ENCODE peak calls at places on chromosomes 2 and 18, in eight cellular contexts. One of them, this sample, is unnamed.

GRCh38 chr18:32373995-32374394 is 96.7 kb downstream of the GAREM1 start:
- DNase-seq in anterior cingulate cortex: no peak
- DNase-seq in K562: no peak
- DNase-seq in posterior cingulate gyrus: no peak
- DNase-seq in stimulated activated CD8-positive, alpha-beta memory T cell treated with anti-CD3 and anti-CD28 coated beads, Interleukin-15, amount 100 ng/mL, for 1 hour: no peak
- DNase-seq in type B pancreatic cell: no peak
- DNase-seq in heart right ventricle: peak; percentile 48
- DNase-seq in IMR-90: peak; percentile 52
- DNase-seq in this sample: no peak

GRCh38 chr2:166239548-166239947 is 111.7 kb upstream of the SCN1A start:
- DNase-seq in anterior cingulate cortex: no peak
- DNase-seq in K562: peak; percentile 37
- DNase-seq in posterior cingulate gyrus: no peak
- DNase-seq in stimulated activated CD8-positive, alpha-beta memory T cell treated with anti-CD3 and anti-CD28 coated beads, Interleukin-15, amount 100 ng/mL, for 1 hour: no peak
- DNase-seq in type B pancreatic cell: no peak
- DNase-seq in heart right ventricle: no peak
- DNase-seq in IMR-90: peak; percentile 96
- DNase-seq in this sample: no peak

GRCh38 chr2:33614190-33614589 is 15.1 kb upstream of the FAM98A start:
- DNase-seq in anterior cingulate cortex: no peak
- DNase-seq in K562: no peak
- DNase-seq in posterior cingulate gyrus: no peak
- DNase-seq in stimulated activated CD8-positive, alpha-beta memory T cell treated with anti-CD3 and anti-CD28 coated beads, Interleukin-15, amount 100 ng/mL, for 1 hour: no peak
- DNase-seq in type B pancreatic cell: no peak
- DNase-seq in heart right ventricle: no peak
- DNase-seq in IMR-90: no peak
- DNase-seq in this sample: no peak

GRCh38 chr2:217622205-217622621 is 380.6 kb downstream of the TNS1 start:
- DNase-seq in anterior cingulate cortex: no peak
- DNase-seq in K562: no peak
- DNase-seq in posterior cingulate gyrus: peak; percentile 72
- DNase-seq in stimulated activated CD8-positive, alpha-beta memory T cell treated with anti-CD3 and anti-CD28 coated beads, Interleukin-15, amount 100 ng/mL, for 1 hour: no peak
- DNase-seq in type B pancreatic cell: no peak
- DNase-seq in heart right ventricle: peak; percentile 56
- DNase-seq in IMR-90: peak; percentile 98
- DNase-seq in this sample: no peak

GRCh38 chr18:48743046-48743445 is 204.2 kb downstream of the CTIF start:
- DNase-seq in anterior cingulate cortex: peak; percentile 20
- DNase-seq in K562: no peak
- DNase-seq in posterior cingulate gyrus: peak; percentile 79
- DNase-seq in stimulated activated CD8-positive, alpha-beta memory T cell treated with anti-CD3 and anti-CD28 coated beads, Interleukin-15, amount 100 ng/mL, for 1 hour: no peak
- DNase-seq in type B pancreatic cell: no peak
- DNase-seq in heart right ventricle: peak; percentile 37
- DNase-seq in IMR-90: peak; percentile 71
- DNase-seq in this sample: no peak

GRCh38 chr2:219387284-219388126 is at the start of gene DNPEP:
- DNase-seq in anterior cingulate cortex: peak; percentile 99
- DNase-seq in K562: peak; percentile 95
- DNase-seq in posterior cingulate gyrus: peak; percentile 96
- DNase-seq in stimulated activated CD8-positive, alpha-beta memory T cell treated with anti-CD3 and anti-CD28 coated beads, Interleukin-15, amount 100 ng/mL, for 1 hour: peak; percentile 94
- DNase-seq in type B pancreatic cell: peak; percentile 98
- DNase-seq in heart right ventricle: peak; percentile 84
- DNase-seq in IMR-90: peak; percentile 89
- DNase-seq in this sample: peak; percentile 78

GRCh38 chr18:74631242-74632087 is 33.8 kb downstream of the ZNF407 start:
- DNase-seq in anterior cingulate cortex: no peak
- DNase-seq in K562: no peak
- DNase-seq in posterior cingulate gyrus: no peak
- DNase-seq in stimulated activated CD8-positive, alpha-beta memory T cell treated with anti-CD3 and anti-CD28 coated beads, Interleukin-15, amount 100 ng/mL, for 1 hour: no peak
- DNase-seq in type B pancreatic cell: no peak
- DNase-seq in heart right ventricle: no peak
- DNase-seq in IMR-90: peak; percentile 92
- DNase-seq in this sample: no peak

GRCh38 chr2:239195318-239195871 is 205.4 kb downstream of the HDAC4 start:
- DNase-seq in anterior cingulate cortex: peak; percentile 72
- DNase-seq in K562: no peak
- DNase-seq in posterior cingulate gyrus: peak; percentile 88
- DNase-seq in stimulated activated CD8-positive, alpha-beta memory T cell treated with anti-CD3 and anti-CD28 coated beads, Interleukin-15, amount 100 ng/mL, for 1 hour: no peak
- DNase-seq in type B pancreatic cell: peak; percentile 59
- DNase-seq in heart right ventricle: peak; percentile 2
- DNase-seq in IMR-90: no peak
- DNase-seq in this sample: no peak

GRCh38 chr18:70169747-70170146 is 35.7 kb downstream of the RTTN start:
- DNase-seq in anterior cingulate cortex: no peak
- DNase-seq in K562: no peak
- DNase-seq in posterior cingulate gyrus: no peak
- DNase-seq in stimulated activated CD8-positive, alpha-beta memory T cell treated with anti-CD3 and anti-CD28 coated beads, Interleukin-15, amount 100 ng/mL, for 1 hour: no peak
- DNase-seq in type B pancreatic cell: no peak
- DNase-seq in heart right ventricle: no peak
- DNase-seq in IMR-90: no peak
- DNase-seq in this sample: no peak

GRCh38 chr2:65612654-65613053 is 180.3 kb upstream of the SPRED2 start:
- DNase-seq in anterior cingulate cortex: no peak
- DNase-seq in K562: no peak
- DNase-seq in posterior cingulate gyrus: no peak
- DNase-seq in stimulated activated CD8-positive, alpha-beta memory T cell treated with anti-CD3 and anti-CD28 coated beads, Interleukin-15, amount 100 ng/mL, for 1 hour: no peak
- DNase-seq in type B pancreatic cell: no peak
- DNase-seq in heart right ventricle: no peak
- DNase-seq in IMR-90: no peak
- DNase-seq in this sample: no peak

GRCh38 chr2:149420053-149420963 is 89.9 kb downstream of the LYPD6 start:
- DNase-seq in anterior cingulate cortex: no peak
- DNase-seq in K562: no peak
- DNase-seq in posterior cingulate gyrus: no peak
- DNase-seq in stimulated activated CD8-positive, alpha-beta memory T cell treated with anti-CD3 and anti-CD28 coated beads, Interleukin-15, amount 100 ng/mL, for 1 hour: no peak
- DNase-seq in type B pancreatic cell: no peak
- DNase-seq in heart right ventricle: no peak
- DNase-seq in IMR-90: no peak
- DNase-seq in this sample: no peak

GRCh38 chr2:103773884-103774283 is 1012.1 kb downstream of the TMEM182 start:
- DNase-seq in anterior cingulate cortex: no peak
- DNase-seq in K562: no peak
- DNase-seq in posterior cingulate gyrus: no peak
- DNase-seq in stimulated activated CD8-positive, alpha-beta memory T cell treated with anti-CD3 and anti-CD28 coated beads, Interleukin-15, amount 100 ng/mL, for 1 hour: no peak
- DNase-seq in type B pancreatic cell: no peak
- DNase-seq in heart right ventricle: no peak
- DNase-seq in IMR-90: no peak
- DNase-seq in this sample: no peak

GRCh38 chr2:178220814-178221213 is 26.5 kb downstream of the OSBPL6 start:
- DNase-seq in anterior cingulate cortex: no peak
- DNase-seq in K562: no peak
- DNase-seq in posterior cingulate gyrus: no peak
- DNase-seq in stimulated activated CD8-positive, alpha-beta memory T cell treated with anti-CD3 and anti-CD28 coated beads, Interleukin-15, amount 100 ng/mL, for 1 hour: no peak
- DNase-seq in type B pancreatic cell: no peak
- DNase-seq in heart right ventricle: no peak
- DNase-seq in IMR-90: no peak
- DNase-seq in this sample: no peak

GRCh38 chr2:239932881-239933735 is 92.0 kb downstream of the NDUFA10 start:
- DNase-seq in anterior cingulate cortex: no peak
- DNase-seq in K562: no peak
- DNase-seq in posterior cingulate gyrus: peak; percentile 49
- DNase-seq in stimulated activated CD8-positive, alpha-beta memory T cell treated with anti-CD3 and anti-CD28 coated beads, Interleukin-15, amount 100 ng/mL, for 1 hour: no peak
- DNase-seq in type B pancreatic cell: peak; percentile 61
- DNase-seq in heart right ventricle: no peak
- DNase-seq in IMR-90: no peak
- DNase-seq in this sample: no peak

GRCh38 chr2:130808482-130809268 is 28.0 kb upstream of the ARHGEF4 start:
- DNase-seq in anterior cingulate cortex: no peak
- DNase-seq in K562: no peak
- DNase-seq in posterior cingulate gyrus: no peak
- DNase-seq in stimulated activated CD8-positive, alpha-beta memory T cell treated with anti-CD3 and anti-CD28 coated beads, Interleukin-15, amount 100 ng/mL, for 1 hour: no peak
- DNase-seq in type B pancreatic cell: no peak
- DNase-seq in heart right ventricle: no peak
- DNase-seq in IMR-90: no peak
- DNase-seq in this sample: no peak

GRCh38 chr18:45521777-45522176 is 93.5 kb upstream of the SLC14A2 start:
- DNase-seq in anterior cingulate cortex: no peak
- DNase-seq in K562: no peak
- DNase-seq in posterior cingulate gyrus: no peak
- DNase-seq in stimulated activated CD8-positive, alpha-beta memory T cell treated with anti-CD3 and anti-CD28 coated beads, Interleukin-15, amount 100 ng/mL, for 1 hour: no peak
- DNase-seq in type B pancreatic cell: no peak
- DNase-seq in heart right ventricle: no peak
- DNase-seq in IMR-90: peak; percentile 22
- DNase-seq in this sample: no peak

GRCh38 chr18:65761636-65762310 is 11.0 kb downstream of the CDH7 start:
- DNase-seq in anterior cingulate cortex: no peak
- DNase-seq in K562: no peak
- DNase-seq in posterior cingulate gyrus: no peak
- DNase-seq in stimulated activated CD8-positive, alpha-beta memory T cell treated with anti-CD3 and anti-CD28 coated beads, Interleukin-15, amount 100 ng/mL, for 1 hour: no peak
- DNase-seq in type B pancreatic cell: no peak
- DNase-seq in heart right ventricle: no peak
- DNase-seq in IMR-90: no peak
- DNase-seq in this sample: no peak

GRCh38 chr2:27152102-27152795 is 3.4 kb downstream of the TCF23 start:
- DNase-seq in anterior cingulate cortex: no peak
- DNase-seq in K562: peak; percentile 47
- DNase-seq in posterior cingulate gyrus: peak; percentile 24
- DNase-seq in stimulated activated CD8-positive, alpha-beta memory T cell treated with anti-CD3 and anti-CD28 coated beads, Interleukin-15, amount 100 ng/mL, for 1 hour: no peak
- DNase-seq in type B pancreatic cell: no peak
- DNase-seq in heart right ventricle: no peak
- DNase-seq in IMR-90: no peak
- DNase-seq in this sample: no peak

GRCh38 chr18:31587538-31587937 is 4.1 kb upstream of the TTR start:
- DNase-seq in anterior cingulate cortex: no peak
- DNase-seq in K562: no peak
- DNase-seq in posterior cingulate gyrus: no peak
- DNase-seq in stimulated activated CD8-positive, alpha-beta memory T cell treated with anti-CD3 and anti-CD28 coated beads, Interleukin-15, amount 100 ng/mL, for 1 hour: no peak
- DNase-seq in type B pancreatic cell: no peak
- DNase-seq in heart right ventricle: no peak
- DNase-seq in IMR-90: peak; percentile 1
- DNase-seq in this sample: no peak

GRCh38 chr2:201642086-201642578 is 1.2 kb downstream of the TMEM237 start:
- DNase-seq in anterior cingulate cortex: no peak
- DNase-seq in K562: no peak
- DNase-seq in posterior cingulate gyrus: no peak
- DNase-seq in stimulated activated CD8-positive, alpha-beta memory T cell treated with anti-CD3 and anti-CD28 coated beads, Interleukin-15, amount 100 ng/mL, for 1 hour: no peak
- DNase-seq in type B pancreatic cell: no peak
- DNase-seq in heart right ventricle: no peak
- DNase-seq in IMR-90: no peak
- DNase-seq in this sample: no peak

GRCh38 chr18:57809190-57809589 is 6.1 kb upstream of the ATP8B1 start:
- DNase-seq in anterior cingulate cortex: no peak
- DNase-seq in K562: no peak
- DNase-seq in posterior cingulate gyrus: no peak
- DNase-seq in stimulated activated CD8-positive, alpha-beta memory T cell treated with anti-CD3 and anti-CD28 coated beads, Interleukin-15, amount 100 ng/mL, for 1 hour: no peak
- DNase-seq in type B pancreatic cell: no peak
- DNase-seq in heart right ventricle: no peak
- DNase-seq in IMR-90: no peak
- DNase-seq in this sample: no peak

GRCh38 chr2:196990092-196990491 is 63.6 kb upstream of the PGAP1 start:
- DNase-seq in anterior cingulate cortex: no peak
- DNase-seq in K562: no peak
- DNase-seq in posterior cingulate gyrus: no peak
- DNase-seq in stimulated activated CD8-positive, alpha-beta memory T cell treated with anti-CD3 and anti-CD28 coated beads, Interleukin-15, amount 100 ng/mL, for 1 hour: no peak
- DNase-seq in type B pancreatic cell: no peak
- DNase-seq in heart right ventricle: no peak
- DNase-seq in IMR-90: no peak
- DNase-seq in this sample: no peak

GRCh38 chr18:55768255-55768654 is 180.3 kb upstream of the TCF4 start:
- DNase-seq in anterior cingulate cortex: no peak
- DNase-seq in K562: no peak
- DNase-seq in posterior cingulate gyrus: no peak
- DNase-seq in stimulated activated CD8-positive, alpha-beta memory T cell treated with anti-CD3 and anti-CD28 coated beads, Interleukin-15, amount 100 ng/mL, for 1 hour: no peak
- DNase-seq in type B pancreatic cell: no peak
- DNase-seq in heart right ventricle: no peak
- DNase-seq in IMR-90: peak; percentile 36
- DNase-seq in this sample: no peak

GRCh38 chr2:183079335-183079775 is 808 bp downstream of the DUSP19 start:
- DNase-seq in anterior cingulate cortex: no peak
- DNase-seq in K562: no peak
- DNase-seq in posterior cingulate gyrus: no peak
- DNase-seq in stimulated activated CD8-positive, alpha-beta memory T cell treated with anti-CD3 and anti-CD28 coated beads, Interleukin-15, amount 100 ng/mL, for 1 hour: no peak
- DNase-seq in type B pancreatic cell: no peak
- DNase-seq in heart right ventricle: no peak
- DNase-seq in IMR-90: no peak
- DNase-seq in this sample: no peak

GRCh38 chr2:112784199-112785189 is at the start of gene IL1A:
- DNase-seq in anterior cingulate cortex: no peak
- DNase-seq in K562: peak; percentile 50
- DNase-seq in posterior cingulate gyrus: no peak
- DNase-seq in stimulated activated CD8-positive, alpha-beta memory T cell treated with anti-CD3 and anti-CD28 coated beads, Interleukin-15, amount 100 ng/mL, for 1 hour: no peak
- DNase-seq in type B pancreatic cell: no peak
- DNase-seq in heart right ventricle: no peak
- DNase-seq in IMR-90: peak; percentile 77
- DNase-seq in this sample: no peak

This sample was measured in activated CD4-positive, alpha-beta T cell treated with anti-CD3 and anti-CD28 coated beads, Interleukin-2, amount 50 U/mL, for 48 hours.